ENCODE peak calls at places on chromosomes 6 and 20, in seven cellular contexts. T is H9, U is mesendoderm, Q is mesenchymal stem cell, E is H1, Z is neuronal stem cell, Y is trophoblast cell. M is an unnamed sample.

GRCh38 chr20:8361008-8361652 is 229.1 kb downstream of the PLCB1 start:
- DNase-seq in T (no peak), U (peak), Q (peak), E (no peak), Z (no peak), Y (no peak), M (peak)

GRCh38 chr20:47857994-47858557 is 72.8 kb upstream of the SULF2 start:
- DNase-seq in T (no peak), U (peak), Q (peak), E (no peak), Z (no peak), Y (no peak), M (no peak)

GRCh38 chr6:53922571-53922981 is 127.8 kb downstream of the LRRC1 start:
- DNase-seq in T (peak), U (peak), Q (peak), E (no peak), Z (no peak), Y (peak), M (no peak)

GRCh38 chr6:132527791-132528190 is 10.3 kb upstream of the TAAR9 start:
- DNase-seq in T (no peak), U (no peak), Q (peak), E (no peak), Z (no peak), Y (no peak), M (peak)

GRCh38 chr6:88376197-88376596 is 210.1 kb upstream of the CNR1 start:
- DNase-seq in T (no peak), U (no peak), Q (no peak), E (no peak), Z (no peak), Y (no peak), M (no peak)

GRCh38 chr6:143406673-143407072 is 43.8 kb downstream of the ADAT2 start:
- DNase-seq in T (no peak), U (no peak), Q (no peak), E (no peak), Z (no peak), Y (no peak), M (no peak)

GRCh38 chr20:51628533-51629398 is 86.2 kb upstream of the NFATC2 start:
- DNase-seq in T (no peak), U (no peak), Q (peak), E (no peak), Z (no peak), Y (no peak), M (peak)

GRCh38 chr6:166618251-166618650 is 8.8 kb downstream of the RPS6KA2 start:
- DNase-seq in T (no peak), U (no peak), Q (no peak), E (no peak), Z (no peak), Y (no peak), M (no peak)

GRCh38 chr6:3788408-3789017 is 37.0 kb upstream of the PXDC1 start:
- DNase-seq in T (no peak), U (no peak), Q (no peak), E (no peak), Z (no peak), Y (peak), M (no peak)

GRCh38 chr20:25237610-25238318 is 10.1 kb upstream of the PYGB start:
- DNase-seq in T (no peak), U (peak), Q (peak), E (no peak), Z (no peak), Y (peak), M (peak)

GRCh38 chr6:3518356-3518841 is 61.5 kb upstream of the SLC22A23 start:
- DNase-seq in T (peak), U (peak), Q (peak), E (no peak), Z (no peak), Y (peak), M (peak)

GRCh38 chr6:126614642-126615504 is 275.0 kb downstream of the CENPW start:
- DNase-seq in T (peak), U (peak), Q (no peak), E (peak), Z (no peak), Y (no peak), M (no peak)

GRCh38 chr6:44256291-44257006 is 879 bp downstream of the SLC35B2 start:
- DNase-seq in T (peak), U (peak), Q (no peak), E (peak), Z (no peak), Y (peak), M (no peak)

DNA sequence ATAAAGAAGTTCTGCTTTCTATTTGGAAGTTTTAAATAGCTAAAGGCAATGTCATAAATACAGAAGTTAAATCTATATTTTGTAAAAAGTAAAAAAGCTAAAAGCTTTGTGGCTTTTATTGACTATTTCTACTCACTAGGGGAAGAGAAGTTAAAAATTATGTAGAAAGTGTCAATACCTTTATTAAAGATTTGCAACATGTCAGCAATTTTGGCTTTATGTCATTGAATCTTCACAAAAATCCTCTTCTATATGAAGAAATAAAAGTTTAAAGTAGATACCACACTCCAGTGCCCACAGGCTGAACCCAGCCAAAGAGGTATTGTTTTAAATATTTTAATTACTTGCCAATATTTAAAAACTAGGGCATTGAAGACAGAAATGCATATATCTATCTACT is 160.6 kb upstream of the HSF2 start:
- DNase-seq in T (no peak), U (no peak), Q (no peak), E (no peak), Z (no peak), Y (no peak), M (no peak)
- H3K23ac ChIP-seq in T (no peak), U (no peak), Q (no peak), E (no peak), Z (no peak), Y (no peak), M (no peak)

GRCh38 chr20:58389968-58390658 is 1.1 kb downstream of the VAPB start:
- DNase-seq in T (peak), U (no peak), Q (no peak), E (no peak), Z (no peak), Y (no peak), M (no peak)

GRCh38 chr20:58389324-58389967 is 417 bp downstream of the VAPB start:
- DNase-seq in T (no peak), U (peak), Q (peak), E (no peak), Z (no peak), Y (peak), M (peak)

GRCh38 chr20:58390659-58391035 is 1.6 kb downstream of the VAPB start:
- DNase-seq in T (no peak), U (no peak), Q (no peak), E (no peak), Z (no peak), Y (no peak), M (no peak)

GRCh38 chr20:58388028-58388601 is 914 bp upstream of the VAPB start:
- DNase-seq in T (no peak), U (no peak), Q (no peak), E (no peak), Z (no peak), Y (no peak), M (no peak)

DNA sequence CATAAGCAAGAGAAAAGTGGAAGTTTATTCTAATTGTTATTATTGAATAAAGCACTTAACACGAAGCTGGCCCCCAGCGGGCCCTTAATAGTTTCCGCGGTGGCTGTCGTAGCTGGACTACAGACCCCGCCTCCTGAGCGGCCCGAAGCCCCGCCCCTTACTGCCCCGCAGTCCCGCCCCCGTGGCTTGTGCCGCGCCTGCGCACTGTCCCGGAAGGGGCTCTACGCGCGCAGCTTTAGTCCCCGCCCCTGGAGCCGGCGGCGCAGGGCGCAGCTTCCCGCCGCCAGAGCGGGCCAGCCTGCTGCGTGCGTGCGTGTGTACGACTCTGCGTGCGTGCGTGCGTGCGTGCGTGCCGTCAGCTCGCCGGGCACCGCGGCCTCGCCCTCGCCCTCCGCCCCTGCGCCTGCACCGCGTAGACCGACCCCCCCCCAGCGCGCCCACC is at the start of gene VAPB:
- DNase-seq in T (peak), U (peak), Q (peak), E (peak), Z (peak), Y (peak), M (peak)
- H3K23ac ChIP-seq in T (peak), U (peak), Q (no peak), E (no peak), Z (peak), Y (no peak), M (peak)

DNA sequence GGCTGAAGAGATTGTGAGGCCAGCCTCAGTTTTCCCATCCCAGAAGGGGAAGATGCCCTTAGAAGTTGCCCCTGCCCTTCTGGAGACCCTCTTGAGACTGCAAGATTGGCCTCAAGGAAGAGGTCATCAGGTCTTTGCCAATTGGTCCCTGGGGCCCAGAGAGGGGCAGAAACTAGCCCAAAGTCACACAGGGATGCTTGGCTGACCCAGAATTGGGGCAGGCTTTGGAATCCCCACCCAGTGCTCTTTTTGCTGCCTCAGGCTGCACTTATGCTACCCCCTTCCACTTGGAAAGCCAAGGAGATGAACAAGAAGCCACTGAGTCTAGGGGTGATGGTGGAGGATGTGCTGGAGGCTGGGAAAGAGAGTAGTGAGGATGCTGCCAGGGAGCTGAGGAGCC is 24.9 kb upstream of the FKBP1A start:
- DNase-seq in T (no peak), U (no peak), Q (no peak), E (no peak), Z (no peak), Y (no peak), M (no peak)
- H3K23ac ChIP-seq in T (no peak), U (no peak), Q (no peak), E (no peak), Z (no peak), Y (no peak), M (no peak)

GRCh38 chr6:16822975-16823374 is 61.7 kb upstream of the ATXN1 start:
- DNase-seq in T (no peak), U (peak), Q (no peak), E (no peak), Z (no peak), Y (no peak), M (no peak)

GRCh38 chr6:16824804-16825777 is 63.8 kb upstream of the ATXN1 start:
- DNase-seq in T (no peak), U (no peak), Q (no peak), E (no peak), Z (no peak), Y (no peak), M (no peak)

GRCh38 chr6:16821834-16822264 is 60.6 kb upstream of the ATXN1 start:
- DNase-seq in T (no peak), U (no peak), Q (no peak), E (no peak), Z (no peak), Y (no peak), M (no peak)

GRCh38 chr6:16822529-16822928 is 61.3 kb upstream of the ATXN1 start:
- DNase-seq in T (no peak), U (no peak), Q (no peak), E (no peak), Z (no peak), Y (no peak), M (no peak)

DNA sequence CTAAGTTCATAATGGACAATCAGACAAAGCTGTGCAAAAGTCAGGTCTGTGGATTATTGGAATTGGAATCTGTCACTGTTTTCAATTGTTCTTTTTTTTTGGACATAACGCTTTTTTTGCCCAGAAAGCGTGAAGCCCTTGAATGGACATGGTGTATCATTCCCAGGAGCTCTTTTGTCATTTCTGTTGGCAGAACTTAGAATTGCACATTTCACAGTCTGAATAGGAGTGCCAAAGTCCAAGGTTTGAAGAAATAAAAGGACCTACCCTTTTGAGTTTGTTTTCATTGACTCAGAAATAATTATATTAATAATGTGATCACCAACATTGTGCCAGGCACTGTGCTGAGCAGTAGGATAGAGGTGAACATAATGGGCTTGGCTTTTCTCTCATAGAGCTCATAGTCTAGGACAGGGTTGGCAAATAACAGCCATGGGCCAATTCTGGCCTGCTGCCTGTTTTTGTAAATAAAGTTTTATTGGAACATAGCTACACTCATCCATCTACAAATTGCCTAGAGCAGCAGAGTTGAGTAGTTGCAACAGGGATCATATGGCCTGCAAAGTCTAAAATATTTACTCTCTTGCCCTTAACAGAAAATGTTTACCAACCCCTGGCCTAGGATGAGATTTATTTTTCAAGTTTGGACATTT is 62.6 kb upstream of the ATXN1 start:
- DNase-seq in T (no peak), U (no peak), Q (no peak), E (no peak), Z (no peak), Y (no peak), M (no peak)
- H3K23ac ChIP-seq in T (no peak), U (no peak), Q (no peak), E (no peak), Z (no peak), Y (no peak), M (no peak)

GRCh38 chr20:14745830-14746229 is 408.4 kb upstream of the FLRT3 start:
- DNase-seq in T (no peak), U (no peak), Q (no peak), E (no peak), Z (no peak), Y (no peak), M (no peak)
- H3K23ac ChIP-seq in T (no peak), U (no peak), Q (no peak), E (no peak), Z (no peak), Y (no peak), M (no peak)

GRCh38 chr20:59118855-59119254 is 44.8 kb upstream of the ZNF831 start:
- DNase-seq in T (no peak), U (no peak), Q (no peak), E (no peak), Z (no peak), Y (no peak), M (no peak)
- H3K23ac ChIP-seq in T (no peak), U (no peak), Q (no peak), E (no peak), Z (no peak), Y (no peak), M (no peak)

GRCh38 chr20:59738851-59739250 is 134.5 kb downstream of the PHACTR3 start:
- DNase-seq in T (no peak), U (no peak), Q (no peak), E (no peak), Z (no peak), Y (no peak), M (no peak)
- H3K23ac ChIP-seq in T (no peak), U (no peak), Q (no peak), E (no peak), Z (no peak), Y (no peak), M (no peak)

GRCh38 chr20:42740191-42740870 is 449.4 kb downstream of the PTPRT start:
- DNase-seq in T (no peak), U (no peak), Q (no peak), E (no peak), Z (no peak), Y (no peak), M (no peak)
- H3K23ac ChIP-seq in T (no peak), U (no peak), Q (no peak), E (no peak), Z (no peak), Y (no peak), M (no peak)

DNA sequence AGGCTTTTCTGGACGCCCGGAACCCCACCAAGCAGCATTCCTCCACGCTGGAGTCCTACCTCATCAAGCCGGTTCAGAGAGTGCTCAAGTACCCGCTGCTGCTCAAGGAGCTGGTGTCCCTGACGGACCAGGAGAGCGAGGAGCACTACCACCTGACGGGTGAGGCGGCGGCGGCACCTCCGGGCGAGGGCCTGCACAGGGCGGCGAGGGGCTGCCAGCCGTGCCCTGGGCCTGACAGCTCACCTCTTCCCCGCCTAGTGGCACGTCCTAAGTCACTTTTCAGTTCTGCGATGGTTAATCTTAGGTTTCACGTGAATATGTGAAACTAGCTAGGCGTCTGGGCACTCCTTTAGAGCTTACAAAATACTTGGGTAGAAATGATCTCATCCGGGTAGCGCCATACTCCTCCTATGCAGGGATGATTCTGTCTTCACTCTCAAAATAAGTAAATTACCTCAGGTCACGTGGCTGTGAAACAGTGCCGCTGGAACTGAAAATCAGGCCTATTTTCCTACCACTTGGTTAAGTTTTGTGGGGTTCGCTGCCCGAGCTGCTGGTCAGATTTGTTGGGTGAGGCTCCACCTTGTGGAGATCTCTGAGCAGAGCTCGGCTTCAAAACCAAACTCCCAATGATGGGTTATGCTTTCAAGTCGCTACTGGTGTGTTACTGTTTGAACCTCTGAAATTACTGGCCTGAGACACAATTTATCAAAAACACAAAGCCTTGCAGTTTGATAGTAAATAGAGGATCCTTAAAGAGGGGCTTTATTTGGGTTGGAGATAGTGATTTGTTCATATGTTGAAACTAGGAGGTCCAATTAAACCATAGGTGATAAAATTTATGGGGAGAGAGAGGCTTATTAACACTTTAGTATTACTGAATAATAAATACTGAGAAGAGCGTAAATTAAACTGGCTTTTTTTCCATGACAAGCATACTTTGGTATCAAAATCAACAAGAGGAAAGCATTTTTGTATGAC is 15.5 kb upstream of the CLDN20 start:
- DNase-seq in T (peak), U (peak), Q (peak), E (peak), Z (peak), Y (peak), M (peak)
- H3K23ac ChIP-seq in T (no peak), U (no peak), Q (no peak), E (no peak), Z (peak), Y (no peak), M (no peak)